ENCODE peak calls at places on chromosomes 12 and 14, in four cellular contexts. V, X, O and Z are unnamed samples.

GRCh38 chr12:58367041-58367440 is 425.7 kb downstream of the ATP23 start:
- DNase-seq in V (no peak), X (no peak), O (no peak), Z (no peak)

GRCh38 chr12:11651785-11652184 is 2.3 kb downstream of the ETV6 start:
- DNase-seq in V (no peak), X (no peak), O (no peak), Z (no peak)

GRCh38 chr12:55499810-55500252 is 7.7 kb downstream of the OR6C68 start:
- DNase-seq in V (no peak), X (no peak), O (no peak), Z (no peak)

GRCh38 chr14:63555572-63555971 is 12.4 kb upstream of the PPP2R5E start:
- DNase-seq in V (no peak), X (no peak), O (peak), Z (no peak)

GRCh38 chr12:103834897-103835390 is 6.1 kb downstream of the NT5DC3 start:
- DNase-seq in V (no peak), X (no peak), O (no peak), Z (no peak)

GRCh38 chr14:75229576-75229922 is 49.1 kb upstream of the FOS start:
- DNase-seq in V (no peak), X (no peak), O (no peak), Z (no peak)

GRCh38 chr14:68659021-68659931 is 133.6 kb downstream of the ZFP36L1 start:
- DNase-seq in V (no peak), X (no peak), O (no peak), Z (no peak)

GRCh38 chr12:69167648-69168165 is 71.7 kb upstream of the CPSF6 start:
- DNase-seq in V (no peak), X (no peak), O (no peak), Z (no peak)

GRCh38 chr12:4858385-4858784 is 51.3 kb upstream of the KCNA1 start:
- DNase-seq in V (no peak), X (no peak), O (no peak), Z (no peak)

GRCh38 chr12:24228980-24229730 is 279.7 kb upstream of the SOX5 start:
- DNase-seq in V (no peak), X (no peak), O (no peak), Z (no peak)

GRCh38 chr14:51006781-51007211 is 62.5 kb upstream of the PYGL start:
- DNase-seq in V (no peak), X (peak), O (no peak), Z (no peak)

GRCh38 chr12:88206636-88207035 is 64.5 kb downstream of the TMTC3 start:
- DNase-seq in V (no peak), X (no peak), O (no peak), Z (no peak)

GRCh38 chr14:19930617-19931016 is at the start of gene OR4K1:
- DNase-seq in V (no peak), X (no peak), O (no peak), Z (no peak)

GRCh38 chr14:34770901-34771300 is 56.5 kb upstream of the CFL2 start:
- DNase-seq in V (no peak), X (no peak), O (no peak), Z (no peak)

GRCh38 chr12:52755533-52755932 is 21.6 kb downstream of the KRT76 start:
- DNase-seq in V (no peak), X (no peak), O (no peak), Z (no peak)

GRCh38 chr12:54616933-54617535 is 17.7 kb downstream of the LACRT start:
- DNase-seq in V (no peak), X (no peak), O (no peak), Z (no peak)

GRCh38 chr12:46982629-46983392 is 96.6 kb upstream of the PCED1B start:
- DNase-seq in V (no peak), X (no peak), O (no peak), Z (no peak)

GRCh38 chr12:106919910-106920544 is 35.7 kb upstream of the TMEM263 start:
- DNase-seq in V (no peak), X (peak), O (peak), Z (no peak)

GRCh38 chr12:38880288-38880687 is 25.1 kb downstream of the CPNE8 start:
- DNase-seq in V (no peak), X (peak), O (no peak), Z (no peak)

GRCh38 chr12:102396276-102396675 is 84.1 kb downstream of the IGF1 start:
- DNase-seq in V (no peak), X (no peak), O (no peak), Z (no peak)

GRCh38 chr14:100093322-100093721 is 28.1 kb downstream of the EVL start:
- DNase-seq in V (no peak), X (no peak), O (no peak), Z (no peak)

GRCh38 chr12:8075935-8076334 is 6.1 kb upstream of the NECAP1 start:
- DNase-seq in V (no peak), X (no peak), O (no peak), Z (no peak)

GRCh38 chr12:13780453-13780852 is 200.9 kb downstream of the GRIN2B start:
- DNase-seq in V (no peak), X (no peak), O (no peak), Z (no peak)

GRCh38 chr12:50157259-50157658 is 9.9 kb downstream of the CERS5 start:
- DNase-seq in V (no peak), X (no peak), O (no peak), Z (no peak)

GRCh38 chr12:118061011-118061875 is at the start of gene WSB2:
- DNase-seq in V (peak), X (peak), O (peak), Z (peak)